ENCODE peak calls at places on chromosomes 3 and 15, in seven cellular contexts. X, I, U, R, B, W and P are unnamed samples.

GRCh38 chr15:25710184-25710583 is 152.9 kb downstream of the ATP10A start:
- DNase-seq in U (peak; percentile 40), I (no peak), W (peak; percentile 34), R (peak; percentile 72), X (peak; percentile 68), B (peak; percentile 67), P (no peak)

GRCh38 chr3:115217678-115218451 is 70.8 kb upstream of the ZBTB20 start:
- DNase-seq in W (peak; percentile 25), B (peak; percentile 40), U (peak; percentile 26), R (peak; percentile 40), I (no peak), X (peak; percentile 37), P (no peak)

GRCh38 chr15:90087454-90088154 is 14.7 kb downstream of the IDH2 start:
- DNase-seq in W (no peak), R (peak; percentile 53), X (no peak), I (no peak), B (no peak), U (no peak), P (no peak)

GRCh38 chr3:29757054-29757777 is 476.3 kb downstream of the RBMS3 start:
- DNase-seq in B (no peak), I (no peak), X (no peak), W (no peak), R (no peak), U (no peak), P (no peak)

GRCh38 chr15:52529289-52529929 is 729 bp upstream of the MYO5A start:
- DNase-seq in I (no peak), U (peak; percentile 21), W (no peak), R (no peak), X (peak; percentile 36), B (peak; percentile 40), P (no peak)

GRCh38 chr3:52372822-52373504 is 56.8 kb downstream of the DNAH1 start:
- DNase-seq in U (peak; percentile 52), B (no peak), X (no peak), W (no peak), I (no peak), R (no peak), P (no peak)

GRCh38 chr15:101121511-101122090 is 130.2 kb downstream of the CHSY1 start:
- DNase-seq in B (peak; percentile 64), X (peak; percentile 81), I (peak; percentile 81), R (peak; percentile 76), U (peak; percentile 74), W (no peak), P (peak; percentile 25)

GRCh38 chr3:188583476-188584161 is 429.7 kb downstream of the LPP start:
- DNase-seq in B (no peak), R (no peak), X (no peak), U (no peak), I (no peak), W (no peak), P (no peak)

GRCh38 chr15:83695901-83696425 is 42.0 kb downstream of the ADAMTSL3 start:
- DNase-seq in I (no peak), X (no peak), W (no peak), R (no peak), U (no peak), B (no peak), P (no peak)

GRCh38 chr3:100954199-100954935 is 38.9 kb downstream of the ABI3BP start:
- DNase-seq in I (no peak), U (no peak), X (no peak), B (no peak), R (no peak), W (no peak), P (no peak)

GRCh38 chr3:30156586-30157498 is 449.6 kb upstream of the TGFBR2 start:
- DNase-seq in W (no peak), R (no peak), B (no peak), U (no peak), X (no peak), I (no peak), P (no peak)

GRCh38 chr3:58234516-58234931 is 3.1 kb upstream of the ABHD6 start:
- DNase-seq in X (no peak), R (no peak), U (no peak), B (no peak), W (no peak), I (no peak), P (no peak)

GRCh38 chr15:69897471-69898237 is 200.1 kb downstream of the TLE3 start:
- DNase-seq in I (peak; percentile 80), W (no peak), B (no peak), U (no peak), X (no peak), R (no peak), P (no peak)

GRCh38 chr15:55914446-55914845 is 79.0 kb downstream of the NEDD4 start:
- DNase-seq in R (no peak), W (no peak), B (no peak), I (no peak), X (no peak), U (no peak), P (no peak)

GRCh38 chr3:156610154-156610553 is 55.2 kb upstream of the SSR3 start:
- DNase-seq in R (no peak), B (no peak), W (no peak), I (no peak), X (no peak), U (no peak), P (no peak)

GRCh38 chr3:7658294-7658693 is 797.4 kb downstream of the GRM7 start:
- DNase-seq in W (no peak), B (no peak), X (no peak), I (no peak), R (no peak), U (no peak), P (no peak)

GRCh38 chr3:62228467-62228866 is 144.9 kb downstream of the FEZF2 start:
- DNase-seq in X (no peak), R (no peak), I (no peak), W (no peak), B (no peak), U (no peak), P (no peak)

GRCh38 chr15:72182673-72183072 is 14.9 kb downstream of the GRAMD2A start:
- DNase-seq in U (no peak), I (no peak), B (no peak), R (no peak), X (no peak), W (no peak), P (no peak)

GRCh38 chr3:170697803-170698350 is 112.0 kb upstream of the SLC7A14 start:
- DNase-seq in R (no peak), U (no peak), I (no peak), W (no peak), B (no peak), X (no peak), P (no peak)

GRCh38 chr15:59350421-59350732 is 22.3 kb downstream of the MYO1E start:
- DNase-seq in X (no peak), W (no peak), U (no peak), R (no peak), I (no peak), B (no peak), P (no peak)

GRCh38 chr3:172675371-172676193 is 35.3 kb downstream of the NCEH1 start:
- DNase-seq in R (no peak), W (no peak), U (peak; percentile 58), B (no peak), I (no peak), X (no peak), P (no peak)

GRCh38 chr3:33977227-33977626 is 178.8 kb downstream of the PDCD6IP start:
- DNase-seq in W (no peak), B (no peak), R (no peak), X (no peak), I (no peak), U (no peak), P (no peak)

GRCh38 chr3:105780114-105780513 is 88.7 kb downstream of the CBLB start:
- DNase-seq in R (no peak), I (no peak), B (no peak), X (no peak), U (no peak), W (no peak), P (no peak)

GRCh38 chr3:122314467-122314866 is 10.6 kb upstream of the CSTA start:
- DNase-seq in B (no peak), U (no peak), W (no peak), R (no peak), X (no peak), I (no peak), P (no peak)

DNA sequence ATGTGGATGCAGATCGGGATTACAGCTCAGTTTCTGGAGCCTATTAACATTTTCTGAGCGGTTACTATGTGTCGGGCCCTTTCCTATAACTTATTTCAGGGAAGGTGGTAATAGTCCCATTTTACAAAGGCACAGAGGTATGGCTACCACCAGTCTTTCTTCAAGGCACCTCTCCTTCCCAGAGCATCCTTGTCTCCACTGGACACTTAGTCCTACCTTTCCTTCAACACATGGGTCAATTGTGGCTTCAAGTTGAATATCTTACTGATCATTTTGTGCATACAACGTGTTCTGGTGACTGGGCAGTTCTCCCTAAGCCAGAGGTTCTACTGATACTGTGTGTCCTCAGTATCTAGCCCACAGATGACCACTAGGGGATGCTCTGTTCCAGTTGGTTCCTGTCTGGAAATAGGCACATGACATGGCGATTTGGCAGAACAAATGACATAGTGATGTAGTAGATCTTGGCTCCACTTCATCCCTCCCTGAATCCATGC is 60.7 kb upstream of the CMTM8 start:
- DNase-seq in B (no peak), R (peak; percentile 83), X (peak; percentile 87), I (peak; percentile 64), U (peak; percentile 35), W (no peak), P (no peak)
- TF ChIP-seq CTCF in B (no peak), R (peak; percentile 96), X (peak; percentile 74), I (peak; percentile 79), U (peak; percentile 75), W (peak; percentile 96), P (peak; percentile 45)

GRCh38 chr3:46719044-46719565 is 1.4 kb upstream of the PRSS50 start:
- DNase-seq in B (no peak), W (no peak), I (peak; percentile 51), R (no peak), U (no peak), X (no peak), P (no peak)

GRCh38 chr3:46719735-46720271 is 2.1 kb upstream of the PRSS50 start:
- DNase-seq in W (no peak), U (no peak), R (no peak), B (no peak), I (peak; percentile 40), X (no peak), P (no peak)

GRCh38 chr3:46715507-46716175 is 2.0 kb downstream of the PRSS50 start:
- DNase-seq in W (no peak), U (no peak), I (peak; percentile 48), B (peak; percentile 29), R (no peak), X (no peak), P (peak; percentile 10)

GRCh38 chr3:46716461-46717441 is 918 bp downstream of the PRSS50 start:
- DNase-seq in U (no peak), X (no peak), R (no peak), I (no peak), W (no peak), B (no peak), P (peak; percentile 31)

GRCh38 chr3:46717447-46718231 is at the start of gene PRSS50:
- DNase-seq in W (no peak), B (no peak), I (no peak), X (no peak), R (no peak), U (peak; percentile 18), P (peak; percentile 18)
- TF ChIP-seq CTCF in W (peak; percentile 100), B (peak; percentile 32), I (peak; percentile 44), X (no peak), R (peak; percentile 52), U (peak; percentile 38), P (peak; percentile 15)

GRCh38 chr3:147838650-147839049 is 429.5 kb downstream of the ZIC1 start:
- DNase-seq in I (no peak), W (no peak), U (no peak), R (peak; percentile 13), X (no peak), B (no peak), P (no peak)
- TF ChIP-seq CTCF in I (no peak), W (peak; percentile 25), U (no peak), R (peak; percentile 26), X (no peak), B (no peak), P (no peak)

GRCh38 chr3:143433787-143434378 is 314.3 kb downstream of the CHST2 start:
- DNase-seq in I (no peak), B (no peak), X (no peak), U (peak; percentile 29), R (peak; percentile 17), W (no peak), P (no peak)
- TF ChIP-seq CTCF in I (no peak), B (peak; percentile 31), X (no peak), U (peak; percentile 41), R (peak; percentile 53), W (peak; percentile 53), P (peak; percentile 8)